ENCODE peak calls at places on chromosomes 13 and 19, in seven cellular contexts. Y is bronchial epithelial cell; K is IMR-90; Q is activated CD4-positive, alpha-beta T cell treated with anti-CD3 and anti-CD28 coated beads for 1 hour; T is activated naive CD8-positive, alpha-beta T cell treated with anti-CD3 and anti-CD28 coated beads, Interleukin-2, amount 50 U/mL, for 24 hours; N is EL; C is HCEC 1CT. H is an unnamed sample.

GRCh38 chr19:55406869-55407624 is 541 bp downstream of the UBE2S start:
- DNase-seq in Y (no peak), K (no peak), Q (no peak), T (peak; percentile 32), N (no peak), C (no peak), H (no peak)

GRCh38 chr19:45009625-45010255 is 8.5 kb downstream of the RELB start:
- DNase-seq in Y (peak; percentile 8), K (no peak), Q (no peak), T (no peak), N (no peak), C (no peak), H (no peak)

GRCh38 chr13:73809561-73809960 is 324.6 kb downstream of the KLF12 start:
- DNase-seq in Y (peak; percentile 71), K (peak; percentile 87), Q (no peak), T (no peak), N (peak; percentile 65), C (peak; percentile 69), H (peak; percentile 23)

GRCh38 chr19:1591421-1592022 is 1.1 kb downstream of the MBD3 start:
- DNase-seq in Y (no peak), K (no peak), Q (no peak), T (no peak), N (peak; percentile 22), C (no peak), H (no peak)

GRCh38 chr13:95300625-95301134 is 571 bp downstream of the ABCC4 start:
- DNase-seq in Y (peak; percentile 13), K (peak; percentile 67), Q (peak; percentile 9), T (peak; percentile 60), N (peak; percentile 76), C (peak; percentile 73), H (peak; percentile 50)

GRCh38 chr19:29590278-29590677 is 15.8 kb upstream of the POP4 start:
- DNase-seq in Y (no peak), K (no peak), Q (no peak), T (no peak), N (no peak), C (no peak), H (no peak)

GRCh38 chr19:15702590-15702930 is 25.3 kb upstream of the OR10H2 start:
- DNase-seq in Y (peak; percentile 65), K (no peak), Q (no peak), T (peak; percentile 21), N (peak; percentile 33), C (peak; percentile 16), H (peak; percentile 43)

GRCh38 chr19:46753420-46754155 is 7.3 kb upstream of the STRN4 start:
- DNase-seq in Y (peak; percentile 38), K (no peak), Q (peak; percentile 43), T (peak; percentile 69), N (peak; percentile 36), C (no peak), H (peak; percentile 49)

GRCh38 chr13:111184685-111185401 is 69.7 kb downstream of the ARHGEF7 start:
- DNase-seq in Y (no peak), K (no peak), Q (no peak), T (peak; percentile 49), N (no peak), C (no peak), H (no peak)

GRCh38 chr13:73940098-73940497 is 194.1 kb downstream of the KLF12 start:
- DNase-seq in Y (no peak), K (no peak), Q (no peak), T (no peak), N (no peak), C (no peak), H (no peak)

GRCh38 chr13:94599877-94600276 is 1.8 kb upstream of the GPR180 start:
- DNase-seq in Y (no peak), K (no peak), Q (no peak), T (no peak), N (no peak), C (no peak), H (no peak)

GRCh38 chr19:48319647-48320537 is 5.5 kb upstream of the EMP3 start:
- DNase-seq in Y (peak; percentile 58), K (peak; percentile 75), Q (peak; percentile 65), T (peak; percentile 89), N (peak; percentile 79), C (peak; percentile 63), H (peak; percentile 92)

GRCh38 chr19:10952809-10953208 is 8.0 kb upstream of the SMARCA4 start:
- DNase-seq in Y (peak; percentile 76), K (no peak), Q (no peak), T (no peak), N (no peak), C (no peak), H (no peak)

GRCh38 chr13:22137361-22138050 is 466.6 kb downstream of the FGF9 start:
- DNase-seq in Y (no peak), K (no peak), Q (no peak), T (no peak), N (no peak), C (no peak), H (no peak)

GRCh38 chr13:67278230-67278629 is 48.1 kb upstream of the PCDH9 start:
- DNase-seq in Y (no peak), K (peak; percentile 85), Q (no peak), T (no peak), N (peak; percentile 56), C (peak; percentile 70), H (peak; percentile 74)

GRCh38 chr19:36573948-36574726 is 1.0 kb upstream of the ZNF529 start:
- DNase-seq in Y (peak; percentile 33), K (peak; percentile 35), Q (no peak), T (no peak), N (no peak), C (no peak), H (peak; percentile 18)

GRCh38 chr19:56538761-56539263 is at the start of gene ZFP28:
- DNase-seq in Y (no peak), K (no peak), Q (no peak), T (peak; percentile 77), N (no peak), C (no peak), H (no peak)

GRCh38 chr13:38693641-38694040 is 6.8 kb downstream of the FREM2 start:
- DNase-seq in Y (peak; percentile 23), K (no peak), Q (no peak), T (no peak), N (no peak), C (no peak), H (no peak)

GRCh38 chr13:28983661-28984060 is 163.5 kb downstream of the MTUS2 start:
- DNase-seq in Y (no peak), K (no peak), Q (no peak), T (no peak), N (no peak), C (no peak), H (no peak)

GRCh38 chr13:77343841-77344240 is 16.9 kb upstream of the MYCBP2 start:
- DNase-seq in Y (peak; percentile 56), K (no peak), Q (no peak), T (no peak), N (no peak), C (no peak), H (no peak)